ENCODE peak calls at places on chromosomes 13 and 19, in seven cellular contexts. V is cardiac fibroblast, R is right lobe of liver, K is AG04450, L is psoas muscle, Y is tibial artery, A is A549. E is an unnamed sample.

GRCh38 chr13:44815507-44816074 is 173.7 kb downstream of the NUFIP1 start:
- DNase-seq in A (peak), V (peak), K (peak), L (no peak), R (no peak), Y (peak), E (peak)

GRCh38 chr13:60043262-60043661 is 120.5 kb downstream of the DIAPH3 start:
- DNase-seq in Y (no peak), L (no peak), A (no peak), R (no peak), V (peak), K (no peak), E (peak)

GRCh38 chr13:75319244-75319643 is 162.7 kb downstream of the TBC1D4 start:
- DNase-seq in L (no peak), Y (no peak), R (no peak), K (no peak), V (peak), A (no peak), E (no peak)

GRCh38 chr13:108200781-108201398 is 14.4 kb downstream of the LIG4 start:
- DNase-seq in V (peak), A (no peak), Y (no peak), K (no peak), R (no peak), L (no peak), E (no peak)

GRCh38 chr13:26977541-26977940 is 194.1 kb downstream of the USP12 start:
- DNase-seq in K (no peak), A (no peak), V (no peak), L (no peak), Y (no peak), R (no peak), E (no peak)

GRCh38 chr19:7294571-7295212 is 478 bp upstream of the INSR start:
- DNase-seq in V (peak), L (peak), K (no peak), R (peak), A (peak), Y (peak), E (peak)

GRCh38 chr13:43484432-43485225 is 302.1 kb downstream of the ENOX1 start:
- DNase-seq in A (no peak), L (no peak), K (no peak), V (no peak), Y (peak), R (no peak), E (no peak)

GRCh38 chr19:45960595-45961235 is 12.9 kb downstream of the NOVA2 start:
- DNase-seq in Y (no peak), K (no peak), V (no peak), L (no peak), R (no peak), A (no peak), E (no peak)

GRCh38 chr13:100526299-100527030 is 62.1 kb downstream of the GGACT start:
- DNase-seq in K (no peak), V (no peak), Y (no peak), A (no peak), R (no peak), L (no peak), E (no peak)

GRCh38 chr13:75222031-75222430 is 259.9 kb downstream of the TBC1D4 start:
- DNase-seq in A (no peak), R (no peak), V (peak), L (no peak), K (no peak), Y (peak), E (peak)

GRCh38 chr13:78102121-78102677 is 183.6 kb upstream of the EDNRB start:
- DNase-seq in V (peak), A (peak), L (peak), K (no peak), Y (peak), R (no peak), E (peak)

GRCh38 chr13:28817204-28817603 is 2.9 kb upstream of the MTUS2 start:
- DNase-seq in V (no peak), A (peak), Y (no peak), L (no peak), K (no peak), R (no peak), E (no peak)

GRCh38 chr19:16364231-16364865 is 39.7 kb downstream of the KLF2 start:
- DNase-seq in K (no peak), R (no peak), L (no peak), Y (no peak), V (no peak), A (no peak), E (no peak)

GRCh38 chr13:40498461-40498860 is 168.0 kb downstream of the FOXO1 start:
- DNase-seq in K (no peak), R (no peak), L (no peak), V (no peak), Y (no peak), A (no peak), E (no peak)

GRCh38 chr19:49566302-49566701 is 14.1 kb downstream of the NOSIP start:
- DNase-seq in Y (no peak), R (no peak), A (no peak), L (no peak), V (no peak), K (no peak), E (no peak)

GRCh38 chr13:76023644-76024043 is 387.5 kb downstream of the LMO7 start:
- DNase-seq in Y (no peak), K (no peak), R (no peak), L (no peak), A (no peak), V (peak), E (no peak)

GRCh38 chr19:8004001-8004400 is 1.4 kb downstream of the ELAVL1 start:
- DNase-seq in K (no peak), A (no peak), R (no peak), L (no peak), Y (no peak), V (no peak), E (no peak)

GRCh38 chr19:8525401-8525684 is 11.4 kb upstream of the ZNF414 start:
- DNase-seq in V (no peak), Y (no peak), K (no peak), L (no peak), R (no peak), A (no peak), E (no peak)

GRCh38 chr13:40381935-40382764 is 284.3 kb downstream of the FOXO1 start:
- DNase-seq in A (no peak), L (peak), R (no peak), Y (no peak), V (no peak), K (no peak), E (no peak)

GRCh38 chr19:2574478-2574931 is 98.6 kb downstream of the GADD45B start:
- DNase-seq in Y (peak), L (no peak), V (no peak), A (no peak), K (no peak), R (no peak), E (no peak)

GRCh38 chr13:57631607-57632275 is at the start of gene PCDH17:
- DNase-seq in L (peak), V (peak), Y (peak), K (no peak), A (no peak), R (peak), E (peak)
- TF ChIP-seq CTCF in L (no peak), V (no peak), Y (no peak), K (no peak), A (no peak), R (no peak), E (peak)

GRCh38 chr19:11383706-11384048 is 437 bp downstream of the EPOR start:
- DNase-seq in R (no peak), Y (no peak), K (no peak), L (no peak), A (no peak), V (no peak), E (no peak)

GRCh38 chr19:11384778-11385129 is 640 bp upstream of the EPOR start:
- DNase-seq in A (no peak), R (no peak), Y (no peak), V (no peak), L (no peak), K (no peak), E (no peak)

GRCh38 chr19:11390359-11390758 is 6.2 kb upstream of the EPOR start:
- DNase-seq in K (no peak), V (no peak), L (no peak), A (no peak), R (no peak), Y (no peak), E (no peak)

GRCh38 chr19:11390933-11391680 is 7.0 kb upstream of the EPOR start:
- DNase-seq in Y (no peak), R (no peak), K (no peak), L (no peak), V (no peak), A (peak), E (no peak)

DNA sequence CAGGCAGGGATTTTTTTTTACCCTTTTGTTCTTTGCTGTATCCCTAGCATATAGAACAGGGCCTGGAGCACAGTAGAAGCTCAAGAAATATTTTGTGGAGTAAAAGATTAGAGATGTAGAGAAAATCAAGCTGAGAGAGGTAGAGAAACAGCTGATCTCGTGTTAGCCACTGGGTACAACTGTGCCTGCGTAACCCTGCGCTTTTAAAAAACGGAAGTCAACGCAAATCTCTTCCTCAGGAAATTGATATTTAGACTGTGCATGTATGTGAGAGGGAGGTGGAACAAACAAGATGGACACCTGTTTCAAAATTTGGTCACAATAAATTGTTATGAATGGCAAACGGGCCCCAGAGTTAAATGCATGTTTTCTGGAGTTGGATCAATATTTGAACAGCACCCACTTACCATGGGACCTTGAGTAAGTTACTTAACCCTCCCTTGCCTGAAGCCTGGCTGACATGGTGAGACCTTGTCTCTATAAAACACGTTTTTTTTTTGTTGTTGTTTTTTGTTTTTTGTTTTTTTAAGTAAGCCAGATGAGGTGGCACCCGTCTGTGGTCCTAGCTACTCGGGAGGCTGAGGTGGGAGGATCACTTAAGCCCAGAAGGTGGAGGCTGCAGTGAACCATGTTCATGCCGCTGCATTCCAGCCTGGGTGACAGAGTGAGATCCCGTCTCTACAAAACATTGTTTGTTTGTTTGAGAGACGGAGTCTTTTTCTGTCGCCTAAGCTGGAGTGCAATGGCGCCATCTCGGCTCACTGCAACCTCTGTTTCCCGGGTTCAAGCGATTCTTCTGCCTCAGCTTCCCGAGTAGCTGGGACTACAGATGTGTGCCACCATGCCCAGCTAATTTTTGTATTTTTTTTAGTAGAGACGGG is 3.3 kb upstream of the EPOR start:
- DNase-seq in R (no peak), V (no peak), A (no peak), L (no peak), K (no peak), Y (no peak), E (no peak)
- TF ChIP-seq CTCF in R (no peak), V (no peak), A (no peak), L (no peak), K (no peak), Y (no peak), E (no peak)

GRCh38 chr19:10554760-10555612 is 10.8 kb downstream of the KRI1 start:
- DNase-seq in R (no peak), A (no peak), L (peak), V (no peak), K (no peak), Y (no peak), E (no peak)
- TF ChIP-seq CTCF in R (no peak), A (no peak), L (no peak), V (no peak), K (no peak), Y (no peak), E (peak)

GRCh38 chr19:4879041-4879440 is 11.6 kb upstream of the PLIN3 start:
- DNase-seq in Y (no peak), A (no peak), V (no peak), R (no peak), L (peak), K (no peak), E (no peak)
- TF ChIP-seq CTCF in Y (no peak), A (no peak), V (no peak), R (no peak), L (no peak), K (no peak), E (no peak)

DNA sequence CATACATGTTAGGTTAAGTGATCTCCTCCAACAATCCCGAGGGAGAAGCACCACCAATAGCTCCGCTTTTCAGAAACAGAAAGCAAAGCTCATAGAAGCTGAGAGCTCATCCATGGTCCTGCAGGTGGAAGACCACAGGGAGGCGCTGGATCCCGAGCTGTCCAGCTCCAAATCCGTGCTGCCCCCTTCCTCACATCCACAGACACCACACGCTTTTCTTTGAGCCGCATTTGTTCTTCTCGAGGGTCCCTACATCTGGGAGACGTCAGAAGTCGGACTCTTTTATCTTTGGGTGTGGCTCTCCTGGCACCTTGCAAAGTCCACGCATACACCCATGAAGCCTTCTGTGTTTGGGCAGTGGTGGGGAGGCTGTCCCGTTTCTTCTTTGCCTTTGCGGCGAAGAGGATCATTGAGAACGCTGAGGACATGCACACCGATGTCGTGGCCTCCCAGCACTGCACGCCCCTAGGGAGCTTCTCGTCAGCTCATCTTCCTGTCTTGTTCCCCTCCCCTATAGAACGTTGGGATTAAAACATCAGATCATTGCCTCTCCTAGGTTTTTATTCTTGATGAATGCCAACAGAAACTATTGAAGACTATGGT is 184.8 kb downstream of the TEX29 start:
- DNase-seq in A (peak), L (no peak), K (no peak), R (no peak), V (peak), Y (no peak), E (no peak)
- TF ChIP-seq CTCF in A (peak), L (peak), K (no peak), R (peak), V (no peak), Y (no peak), E (no peak)

GRCh38 chr13:93673885-93674284 is 447.3 kb downstream of the GPC6 start:
- DNase-seq in R (no peak), Y (no peak), V (no peak), L (no peak), A (no peak), K (no peak), E (no peak)
- TF ChIP-seq CTCF in R (no peak), Y (no peak), V (no peak), L (no peak), A (no peak), K (no peak), E (no peak)

DNA sequence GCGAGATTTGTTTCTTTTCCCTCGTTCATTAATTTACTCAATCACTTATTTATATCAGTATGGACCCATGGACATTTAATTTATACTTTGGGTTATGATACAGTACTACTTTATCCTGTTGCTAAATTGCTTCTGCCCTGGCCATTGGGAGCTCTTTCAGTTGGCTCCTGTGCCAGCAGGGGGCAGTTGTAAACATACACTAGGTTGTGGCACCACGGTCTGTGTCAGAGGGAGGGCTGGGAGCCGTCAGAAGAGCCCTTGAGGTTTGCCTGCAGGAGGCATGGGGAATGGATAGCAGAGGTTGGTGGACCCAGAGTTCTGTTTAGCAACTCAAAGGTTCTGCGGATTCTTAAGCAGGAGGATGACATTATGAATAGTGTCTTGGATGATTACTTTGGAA is 94.3 kb downstream of the ERCC5 start:
- DNase-seq in V (no peak), Y (no peak), R (no peak), A (peak), K (no peak), L (no peak), E (no peak)
- TF ChIP-seq CTCF in V (no peak), Y (no peak), R (no peak), A (no peak), K (no peak), L (no peak), E (no peak)

E was measured in fibroblast of the aortic adventitia.